ENCODE peak calls at places on chromosomes 3 and 15, in ten cellular contexts. L is stimulated activated CD4-positive, alpha-beta T cell treated with anti-CD3 and anti-CD28 coated beads, Interleukin-12 subunit alpha, Interleukin-12 subunit beta, amount 100 ng/mL, for 4 hours; G is LNCaP clone FGC; S is dorsolateral prefrontal cortex; U is BE2C; B is activated T-helper 1 cell treated with anti-CD3 and anti-CD28 coated beads, Interleukin-2, amount 50 U/mL, for 16 hours; X is GM13977; K is foreskin keratinocyte; J is HEK293T; C is NCI-H1092 treated with DMSO at 0.1 percent for 48 hours. Q is an unnamed sample.

GRCh38 chr3:145144361-145144760 is 1016.6 kb downstream of the PLOD2 start:
- DNase-seq in S (no peak), U (no peak), B (no peak), G (no peak), K (no peak), C (no peak), X (no peak), L (no peak), J (no peak), Q (no peak)

GRCh38 chr3:14780927-14781507 is 37.7 kb upstream of the FGD5 start:
- DNase-seq in X (peak), J (peak), L (peak), G (peak), C (peak), U (peak), B (no peak), K (peak), S (no peak), Q (no peak)

GRCh38 chr3:142159083-142159740 is 9.9 kb upstream of the TFDP2 start:
- DNase-seq in L (no peak), K (no peak), G (no peak), U (no peak), S (no peak), J (no peak), B (no peak), X (no peak), C (no peak), Q (no peak)

GRCh38 chr3:59265566-59265965 is 215.7 kb upstream of the CFAP20DC start:
- DNase-seq in G (no peak), S (no peak), K (no peak), U (peak), J (no peak), L (no peak), C (peak), X (no peak), B (no peak), Q (no peak)

GRCh38 chr15:65394280-65394789 is 16.5 kb upstream of the IGDCC3 start:
- DNase-seq in L (no peak), G (no peak), U (no peak), J (no peak), C (no peak), B (no peak), S (no peak), X (no peak), K (no peak), Q (no peak)

GRCh38 chr3:87052499-87053260 is 61.7 kb upstream of the VGLL3 start:
- DNase-seq in C (no peak), G (no peak), B (no peak), L (no peak), K (no peak), X (no peak), S (no peak), U (no peak), J (no peak), Q (no peak)

GRCh38 chr3:46422617-46423016 is 15.6 kb downstream of the CCRL2 start:
- DNase-seq in U (no peak), K (peak), X (no peak), S (no peak), C (no peak), J (no peak), B (no peak), L (no peak), G (no peak), Q (no peak)

GRCh38 chr3:152797751-152798432 is 37.0 kb upstream of the P2RY1 start:
- DNase-seq in K (no peak), U (no peak), B (no peak), X (no peak), S (no peak), L (no peak), G (no peak), J (no peak), C (no peak), Q (no peak)

GRCh38 chr3:194691481-194692281 is 6.0 kb downstream of the FAM43A start:
- DNase-seq in X (peak), G (no peak), J (no peak), S (no peak), U (peak), C (no peak), L (no peak), K (no peak), B (no peak), Q (no peak)

GRCh38 chr15:39403674-39404117 is 177.2 kb upstream of the THBS1 start:
- DNase-seq in G (no peak), K (peak), C (peak), L (no peak), X (no peak), U (no peak), J (peak), B (no peak), S (no peak), Q (no peak)

GRCh38 chr3:98557324-98558010 is 25.7 kb downstream of the GPR15 start:
- DNase-seq in G (no peak), C (no peak), S (no peak), J (no peak), X (no peak), B (no peak), U (no peak), L (peak), K (no peak), Q (no peak)

GRCh38 chr3:107727102-107727501 is 204.3 kb downstream of the BBX start:
- DNase-seq in L (no peak), G (no peak), S (no peak), B (no peak), U (no peak), K (no peak), X (no peak), J (no peak), C (no peak), Q (no peak)

GRCh38 chr3:120615863-120616599 is 19.9 kb downstream of the NDUFB4 start:
- DNase-seq in S (no peak), C (no peak), U (peak), L (no peak), X (no peak), B (no peak), J (no peak), G (no peak), K (peak), Q (no peak)

Q was measured in skeletal muscle cell.